ENCODE peak calls at places on chromosome 14, in seven cellular contexts. D is neural crest cell, S is NCI-H146, H is Peyer's patch, G is hypothalamus, Y is HCT116, R is NCI-H2081. X is an unnamed sample.

GRCh38 chr14:64541261-64541970 is 875 bp downstream of the HSPA2 start:
- DNase-seq in Y (no peak), S (no peak), G (peak; percentile 35), H (peak; percentile 53), R (no peak), D (no peak), X (peak; percentile 67)

GRCh38 chr14:100788517-100789365 is 37.2 kb upstream of the MEG3 start:
- DNase-seq in S (no peak), H (no peak), Y (no peak), R (no peak), G (no peak), D (peak; percentile 18), X (no peak)

GRCh38 chr14:23183479-23183878 is at the start of gene SLC7A8:
- DNase-seq in R (no peak), Y (peak; percentile 7), G (peak; percentile 15), S (no peak), H (peak; percentile 80), D (peak; percentile 26), X (peak; percentile 82)

GRCh38 chr14:74347096-74347794 is 1.0 kb upstream of the VRTN start:
- DNase-seq in H (no peak), G (no peak), D (no peak), S (no peak), R (no peak), Y (no peak), X (no peak)

GRCh38 chr14:102508410-102508773 is 1.2 kb downstream of the ANKRD9 start:
- DNase-seq in G (no peak), R (no peak), S (no peak), D (no peak), Y (no peak), H (peak; percentile 88), X (no peak)

GRCh38 chr14:25026476-25027137 is 23.3 kb downstream of the STXBP6 start:
- DNase-seq in G (no peak), Y (no peak), S (no peak), D (no peak), R (no peak), H (no peak), X (no peak)

GRCh38 chr14:89041245-89041585 is 216.8 kb downstream of the TTC8 start:
- DNase-seq in Y (peak; percentile 27), G (no peak), R (peak; percentile 62), S (peak; percentile 58), D (no peak), H (peak; percentile 83), X (no peak)

GRCh38 chr14:101073598-101073965 is 170.1 kb upstream of the RTL1 start:
- DNase-seq in Y (no peak), H (peak; percentile 34), S (no peak), D (no peak), R (no peak), G (no peak), X (no peak)

GRCh38 chr14:29548948-29549370 is 378.7 kb downstream of the PRKD1 start:
- DNase-seq in G (no peak), Y (peak; percentile 12), D (no peak), R (peak; percentile 50), H (no peak), S (peak; percentile 75), X (peak; percentile 75)

GRCh38 chr14:67426161-67426560 is 14.2 kb upstream of the PLEK2 start:
- DNase-seq in H (no peak), G (no peak), Y (no peak), R (no peak), D (no peak), S (no peak), X (no peak)

GRCh38 chr14:79333198-79333546 is 878.1 kb downstream of the DIO2 start:
- DNase-seq in H (no peak), Y (no peak), G (no peak), R (no peak), D (no peak), S (no peak), X (no peak)

GRCh38 chr14:100617715-100618693 is 30.8 kb upstream of the BEGAIN start:
- DNase-seq in G (peak; percentile 12), H (peak; percentile 47), D (no peak), S (no peak), R (no peak), Y (no peak), X (peak; percentile 34)

GRCh38 chr14:102295301-102295700 is 9.7 kb downstream of the MOK start:
- DNase-seq in R (no peak), G (no peak), S (no peak), H (no peak), Y (no peak), D (no peak), X (no peak)

GRCh38 chr14:66998013-66998412 is 191.2 kb upstream of the GARIN2 start:
- DNase-seq in G (no peak), Y (no peak), R (no peak), S (no peak), H (no peak), D (no peak), X (no peak)

GRCh38 chr14:61607570-61608244 is 87.6 kb upstream of the HIF1A start:
- DNase-seq in D (peak; percentile 9), S (peak; percentile 51), H (no peak), G (no peak), Y (no peak), R (no peak), X (peak; percentile 46)

GRCh38 chr14:25516838-25517237 is 466.9 kb upstream of the STXBP6 start:
- DNase-seq in H (no peak), S (peak; percentile 60), Y (no peak), R (peak; percentile 62), G (no peak), D (no peak), X (peak; percentile 30)

GRCh38 chr14:72677664-72678063 is 216.2 kb downstream of the DPF3 start:
- DNase-seq in S (no peak), Y (no peak), G (no peak), R (no peak), D (no peak), H (no peak), X (no peak)

GRCh38 chr14:77804592-77804991 is 4.7 kb downstream of the ADCK1 start:
- DNase-seq in R (no peak), D (no peak), S (peak; percentile 24), H (peak; percentile 52), G (no peak), Y (no peak), X (no peak)

GRCh38 chr14:68938515-68939423 is 40.3 kb downstream of the ACTN1 start:
- DNase-seq in S (no peak), R (no peak), Y (no peak), G (no peak), D (no peak), H (peak; percentile 65), X (peak; percentile 66)

GRCh38 chr14:21647380-21647779 is 6.3 kb upstream of the OR4E2 start:
- DNase-seq in S (no peak), G (no peak), R (no peak), Y (no peak), H (no peak), D (no peak), X (peak; percentile 2)

GRCh38 chr14:76917759-76918175 is 91.6 kb downstream of the LRRC74A start:
- DNase-seq in R (peak; percentile 73), H (peak; percentile 53), S (no peak), D (no peak), Y (no peak), G (no peak), X (no peak)

GRCh38 chr14:31977001-31977556 is 100.0 kb upstream of the ARHGAP5 start:
- DNase-seq in H (no peak), Y (no peak), D (no peak), G (no peak), S (peak; percentile 8), R (no peak), X (no peak)

GRCh38 chr14:102508774-102509743 is 517 bp downstream of the ANKRD9 start:
- DNase-seq in G (no peak), H (peak; percentile 78), S (no peak), D (no peak), Y (no peak), R (no peak), X (peak; percentile 65)

GRCh38 chr14:23865502-23865901 is 88.1 kb upstream of the DHRS4 start:
- DNase-seq in G (no peak), R (no peak), H (no peak), Y (no peak), S (no peak), D (no peak), X (no peak)

GRCh38 chr14:80523518-80524117 is 312.3 kb upstream of the DIO2 start:
- DNase-seq in H (no peak), G (no peak), R (no peak), Y (no peak), D (no peak), S (no peak), X (no peak)

GRCh38 chr14:34049769-34050168 is 98.9 kb upstream of the EGLN3 start:
- DNase-seq in Y (no peak), R (no peak), D (no peak), H (no peak), G (no peak), S (no peak), X (no peak)

GRCh38 chr14:85531141-85531593 is 1.2 kb downstream of the FLRT2 start:
- DNase-seq in G (no peak), R (no peak), D (peak; percentile 44), S (no peak), Y (no peak), H (peak; percentile 49), X (peak; percentile 80)

GRCh38 chr14:21455592-21455911 is 371 bp downstream of the CHD8 start:
- DNase-seq in G (no peak), R (no peak), S (no peak), Y (no peak), H (no peak), D (no peak), X (no peak)